ENCODE peak calls at places on chromosomes 5 and 9, in six cellular contexts. P, N, Q, J, T and R are unnamed samples.

GRCh38 chr5:175517824-175518450 is 39.6 kb downstream of the SFXN1 start:
- DNase-seq in P (peak; percentile 95), N (peak; percentile 91), Q (peak; percentile 75), J (peak; percentile 24), T (no peak), R (peak; percentile 61)

GRCh38 chr5:39446231-39446630 is 21.5 kb upstream of the DAB2 start:
- DNase-seq in P (no peak), N (no peak), Q (peak; percentile 26), J (no peak), T (no peak), R (peak; percentile 18)

GRCh38 chr5:79976759-79977515 is 14.1 kb downstream of the MTX3 start:
- DNase-seq in P (peak; percentile 44), N (no peak), Q (peak; percentile 39), J (no peak), T (no peak), R (no peak)

GRCh38 chr5:87243161-87243877 is 24.4 kb upstream of the RASA1 start:
- DNase-seq in P (peak; percentile 88), N (no peak), Q (peak; percentile 55), J (no peak), T (no peak), R (peak; percentile 89)

GRCh38 chr5:165457854-165458481 is 1952.5 kb downstream of the MAT2B start:
- DNase-seq in P (peak; percentile 55), N (no peak), Q (peak; percentile 47), J (no peak), T (peak; percentile 33), R (no peak)

GRCh38 chr5:68456756-68457217 is 241.2 kb downstream of the PIK3R1 start:
- DNase-seq in P (peak; percentile 53), N (no peak), Q (peak; percentile 56), J (no peak), T (no peak), R (peak; percentile 33)

GRCh38 chr5:160333726-160334125 is 21.4 kb upstream of the CCNJL start:
- DNase-seq in P (peak; percentile 63), N (no peak), Q (no peak), J (no peak), T (no peak), R (no peak)

GRCh38 chr9:132268725-132269352 is 85.9 kb downstream of the SETX start:
- DNase-seq in P (peak; percentile 67), N (peak; percentile 67), Q (peak; percentile 48), J (peak; percentile 32), T (peak; percentile 73), R (peak; percentile 50)

GRCh38 chr9:86126998-86127972 is 27.9 kb upstream of the GOLM1 start:
- DNase-seq in P (peak; percentile 74), N (no peak), Q (peak; percentile 61), J (peak; percentile 23), T (peak; percentile 4), R (peak; percentile 88)